ENCODE peak calls at places on chromosomes 6 and 20, in nine cellular contexts. F is fibroblast of pulmonary artery, J is pancreas, P is left lung, K is AG04449, V is B cell, Z is GM12865, A is GM23338, T is GM10248. S is an unnamed sample.

GRCh38 chr6:166466178-166467122 is 83.7 kb upstream of the MPC1 start:
- DNase-seq in F (peak; percentile 91), J (no peak), P (no peak), K (peak; percentile 65), V (no peak), Z (no peak), A (no peak), T (no peak), S (no peak)

GRCh38 chr6:116557863-116558262 is 4.3 kb downstream of the CALHM4 start:
- DNase-seq in F (peak; percentile 98), J (no peak), P (no peak), K (peak; percentile 87), V (no peak), Z (no peak), A (peak; percentile 27), T (no peak), S (no peak)

GRCh38 chr6:158686791-158687381 is 37.0 kb downstream of the SYTL3 start:
- DNase-seq in F (no peak), J (no peak), P (no peak), K (no peak), V (peak; percentile 53), Z (peak; percentile 55), A (no peak), T (peak; percentile 46), S (no peak)

GRCh38 chr6:122778961-122779671 is 400 bp upstream of the FABP7 start:
- DNase-seq in F (no peak), J (no peak), P (no peak), K (no peak), V (no peak), Z (no peak), A (peak; percentile 82), T (no peak), S (no peak)

GRCh38 chr6:132388291-132388690 is 13.0 kb downstream of the MOXD1 start:
- DNase-seq in F (no peak), J (no peak), P (no peak), K (no peak), V (no peak), Z (no peak), A (no peak), T (no peak), S (no peak)

GRCh38 chr20:51091564-51092195 is 68.8 kb upstream of the KCNG1 start:
- DNase-seq in F (no peak), J (no peak), P (no peak), K (no peak), V (no peak), Z (no peak), A (peak; percentile 37), T (no peak), S (no peak)

GRCh38 chr6:107658920-107659879 is 164.9 kb downstream of the SCML4 start:
- DNase-seq in F (no peak), J (no peak), P (no peak), K (no peak), V (no peak), Z (peak; percentile 62), A (no peak), T (no peak), S (no peak)

GRCh38 chr6:54802775-54803631 is 43.6 kb upstream of the FAM83B start:
- DNase-seq in F (peak; percentile 36), J (no peak), P (no peak), K (peak; percentile 23), V (no peak), Z (no peak), A (peak; percentile 40), T (no peak), S (no peak)

GRCh38 chr20:63706852-63707557 is 771 bp downstream of the ARFRP1 start:
- DNase-seq in F (peak; percentile 47), J (peak; percentile 82), P (peak; percentile 34), K (no peak), V (peak; percentile 43), Z (peak; percentile 84), A (peak; percentile 65), T (peak; percentile 74), S (peak; percentile 45)

GRCh38 chr6:110720066-110720465 is 95.2 kb downstream of the CDK19 start:
- DNase-seq in F (no peak), J (no peak), P (no peak), K (no peak), V (no peak), Z (no peak), A (no peak), T (no peak), S (no peak)

GRCh38 chr6:125236536-125237327 is 65.0 kb downstream of the HDDC2 start:
- DNase-seq in F (peak; percentile 17), J (no peak), P (no peak), K (no peak), V (no peak), Z (no peak), A (no peak), T (no peak), S (no peak)

GRCh38 chr6:87277123-87277522 is 45.3 kb upstream of the SMIM8 start:
- DNase-seq in F (peak; percentile 27), J (no peak), P (no peak), K (no peak), V (no peak), Z (peak; percentile 31), A (no peak), T (no peak), S (no peak)

GRCh38 chr20:55232647-55233046 is 757.3 kb downstream of the DOK5 start:
- DNase-seq in F (no peak), J (no peak), P (no peak), K (no peak), V (no peak), Z (no peak), A (no peak), T (no peak), S (no peak)

GRCh38 chr20:47607208-47607613 is 105.5 kb downstream of the NCOA3 start:
- DNase-seq in F (peak; percentile 48), J (no peak), P (no peak), K (no peak), V (no peak), Z (no peak), A (no peak), T (no peak), S (no peak)

DNA sequence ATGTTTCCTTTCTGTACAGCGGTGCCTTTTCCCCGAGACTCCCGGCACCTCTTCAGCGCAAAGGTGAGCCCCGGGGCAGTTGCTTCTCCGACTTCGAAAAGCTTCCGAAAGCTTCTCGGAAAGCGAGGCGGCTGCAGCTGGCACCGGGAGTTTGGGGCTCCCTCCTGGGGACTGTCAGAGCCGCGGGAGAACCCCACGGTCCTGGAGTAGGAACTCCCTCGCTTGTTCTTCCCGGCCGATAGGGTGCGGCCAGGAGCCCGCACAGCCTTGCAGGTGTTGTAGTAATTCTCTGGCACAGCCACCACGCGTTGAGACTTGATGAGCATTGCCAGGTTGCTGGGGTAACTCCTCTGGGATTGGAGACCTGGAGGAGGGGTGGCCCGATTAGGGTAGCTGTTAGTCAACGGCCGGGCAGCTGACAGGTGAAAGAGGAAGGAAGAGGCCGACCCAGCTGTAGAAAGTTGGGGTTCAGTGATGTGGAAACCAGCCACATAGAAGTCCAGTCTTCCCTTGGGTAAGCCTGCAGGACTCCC is 708 bp downstream of the KDM1B start:
- DNase-seq in F (peak; percentile 22), J (peak; percentile 91), P (peak; percentile 84), K (no peak), V (peak; percentile 74), Z (peak; percentile 86), A (peak; percentile 95), T (peak; percentile 66), S (peak; percentile 47)
- TF ChIP-seq CTCF in F (peak; percentile 28), J (peak; percentile 23), P (no peak), K (peak; percentile 16), V (no peak), Z (no peak), A (peak; percentile 49), T (peak; percentile 39), S (no peak)

DNA sequence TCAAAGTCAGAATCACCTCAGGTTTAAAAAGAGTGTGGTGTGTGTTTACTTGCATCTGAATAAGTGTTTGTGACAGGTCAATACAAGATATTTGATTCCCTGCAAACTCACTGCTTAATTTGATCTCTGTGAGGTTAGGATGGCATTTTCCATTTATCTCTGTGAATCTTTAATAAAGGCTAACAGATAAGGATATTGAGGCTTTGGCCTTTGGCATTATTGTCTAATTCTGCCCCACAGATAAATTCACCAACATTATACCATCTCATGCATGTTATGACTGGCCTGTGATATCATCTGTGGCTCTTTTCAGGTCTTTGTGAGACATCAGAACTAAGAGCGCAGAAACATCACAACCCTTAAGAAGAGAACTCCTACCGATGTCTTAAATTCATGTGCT is 84.7 kb downstream of the TRMT6 start:
- DNase-seq in F (no peak), J (no peak), P (no peak), K (no peak), V (no peak), Z (no peak), A (no peak), T (no peak), S (no peak)
- TF ChIP-seq CTCF in F (no peak), J (no peak), P (no peak), K (no peak), V (no peak), Z (no peak), A (no peak), T (no peak), S (no peak)

DNA sequence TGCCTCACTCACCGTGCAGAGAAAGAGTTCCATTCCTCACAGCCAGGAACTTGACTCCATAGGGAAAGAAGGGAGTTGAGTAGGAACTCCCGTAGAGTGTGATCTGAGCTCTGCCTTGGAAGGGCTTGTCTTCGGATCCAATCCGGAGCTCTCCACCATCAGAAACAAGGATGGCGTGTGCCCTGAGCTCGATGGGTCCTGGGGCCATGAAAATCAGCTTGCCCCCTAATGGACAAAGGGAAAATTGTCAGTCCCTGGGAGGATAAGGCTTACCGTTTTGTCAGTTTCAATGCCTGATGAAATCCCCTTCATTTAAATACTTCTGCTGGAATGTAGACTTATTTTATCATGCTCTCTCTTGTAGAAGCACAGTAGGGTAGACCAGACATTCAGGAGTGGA is 153.3 kb downstream of the PKHD1 start:
- DNase-seq in F (no peak), J (no peak), P (no peak), K (no peak), V (no peak), Z (peak; percentile 40), A (peak; percentile 84), T (peak; percentile 25), S (no peak)
- TF ChIP-seq CTCF in F (no peak), J (no peak), P (no peak), K (no peak), V (no peak), Z (peak; percentile 57), A (peak; percentile 65), T (peak; percentile 26), S (no peak)

GRCh38 chr6:74054190-74054589 is 358.2 kb downstream of the CD109 start:
- DNase-seq in F (no peak), J (no peak), P (no peak), K (no peak), V (no peak), Z (no peak), A (no peak), T (no peak), S (no peak)
- TF ChIP-seq CTCF in F (no peak), J (no peak), P (no peak), K (no peak), V (no peak), Z (no peak), A (no peak), T (no peak), S (no peak)